ENCODE peak calls at places on chromosomes 4 and X, in ten cellular contexts. W is activated CD4-positive, alpha-beta T cell treated with anti-CD3 and anti-CD28 coated beads, Interleukin-2, amount 50 U/mL, for 24 hours; Y is LNCaP clone FGC; X is NCI-H1092 treated with DMSO at 0.1 percent for 48 hours; B is foreskin fibroblast; D is mucosa of gallbladder; S is nephron progenitor cell; G is retinal pigment epithelial cell; Q is ACHN; U is activated gamma-delta T cell. L is an unnamed sample.

GRCh38 chr4:126057371-126057770 is 742.6 kb downstream of the FAT4 start:
- DNase-seq in W (no peak), Y (no peak), X (no peak), B (no peak), D (no peak), S (no peak), G (no peak), Q (no peak), U (no peak), L (no peak)

GRCh38 chr4:155759372-155760252 is 791 bp downstream of the GUCY1B1 start:
- DNase-seq in W (no peak), Y (no peak), X (no peak), B (no peak), D (peak; percentile 26), S (peak; percentile 92), G (no peak), Q (peak; percentile 46), U (peak; percentile 3), L (peak; percentile 5)

GRCh38 chr4:43456383-43456782 is 563.9 kb downstream of the GRXCR1 start:
- DNase-seq in W (no peak), Y (no peak), X (no peak), B (peak; percentile 2), D (no peak), S (no peak), G (peak; percentile 86), Q (no peak), U (no peak), L (no peak)

GRCh38 chrX:38923451-38923969 is 122.3 kb downstream of the MID1IP1 start:
- DNase-seq in W (no peak), Y (no peak), X (no peak), B (no peak), D (no peak), S (no peak), G (no peak), Q (no peak), U (no peak), L (no peak)

GRCh38 chrX:123648028-123648810 is 84.6 kb downstream of the THOC2 start:
- DNase-seq in W (no peak), Y (peak; percentile 31), X (no peak), B (no peak), D (peak; percentile 41), S (peak; percentile 59), G (peak; percentile 62), Q (peak; percentile 3), U (no peak), L (no peak)

GRCh38 chr4:113635739-113636437 is 125.7 kb downstream of the CAMK2D start:
- DNase-seq in W (no peak), Y (no peak), X (no peak), B (peak; percentile 45), D (no peak), S (no peak), G (peak; percentile 62), Q (peak; percentile 60), U (no peak), L (no peak)

GRCh38 chr4:85370400-85371032 is 104.4 kb upstream of the ARHGAP24 start:
- DNase-seq in W (no peak), Y (peak; percentile 1), X (peak; percentile 41), B (peak; percentile 28), D (peak; percentile 11), S (peak; percentile 66), G (no peak), Q (peak; percentile 33), U (no peak), L (no peak)

GRCh38 chr4:151641167-151641566 is 119.6 kb downstream of the GATB start:
- DNase-seq in W (no peak), Y (no peak), X (no peak), B (peak; percentile 51), D (no peak), S (no peak), G (no peak), Q (peak; percentile 2), U (no peak), L (no peak)

GRCh38 chr4:169620846-169621228 is 459 bp downstream of the CLCN3 start:
- DNase-seq in W (no peak), Y (no peak), X (peak; percentile 44), B (no peak), D (no peak), S (peak; percentile 13), G (no peak), Q (peak; percentile 50), U (no peak), L (no peak)

GRCh38 chr4:156948133-156948532 is 23.5 kb downstream of the PDGFC start:
- DNase-seq in W (no peak), Y (no peak), X (no peak), B (no peak), D (no peak), S (no peak), G (no peak), Q (no peak), U (no peak), L (no peak)

GRCh38 chrX:37491686-37492085 is 79.8 kb upstream of the LANCL3 start:
- DNase-seq in W (no peak), Y (no peak), X (no peak), B (no peak), D (no peak), S (no peak), G (no peak), Q (no peak), U (peak; percentile 4), L (no peak)

GRCh38 chrX:131565909-131566308 is 22.0 kb downstream of the OR13H1 start:
- DNase-seq in W (no peak), Y (no peak), X (no peak), B (no peak), D (no peak), S (no peak), G (no peak), Q (no peak), U (no peak), L (no peak)

GRCh38 chrX:133495464-133496391 is 80.4 kb upstream of the GPC4 start:
- DNase-seq in W (no peak), Y (no peak), X (no peak), B (no peak), D (peak; percentile 57), S (no peak), G (no peak), Q (no peak), U (no peak), L (peak; percentile 11)

GRCh38 chr4:77538574-77539157 is 67.0 kb upstream of the CXCL13 start:
- DNase-seq in W (no peak), Y (peak; percentile 27), X (no peak), B (peak; percentile 17), D (peak; percentile 81), S (no peak), G (peak; percentile 54), Q (no peak), U (no peak), L (no peak)

GRCh38 chrX:150697641-150698040 is 4.4 kb downstream of the MTMR1 start:
- DNase-seq in W (no peak), Y (no peak), X (no peak), B (no peak), D (no peak), S (no peak), G (no peak), Q (no peak), U (no peak), L (no peak)

GRCh38 chr4:72909461-72909860 is 160.1 kb downstream of the COX18 start:
- DNase-seq in W (no peak), Y (no peak), X (no peak), B (no peak), D (no peak), S (no peak), G (no peak), Q (peak; percentile 30), U (no peak), L (no peak)

GRCh38 chrX:25012433-25012735 is 3.4 kb downstream of the ARX start:
- DNase-seq in W (no peak), Y (no peak), X (no peak), B (no peak), D (no peak), S (peak; percentile 51), G (no peak), Q (peak; percentile 14), U (no peak), L (no peak)

GRCh38 chrX:70026851-70027200 is 22.9 kb downstream of the AWAT2 start:
- DNase-seq in W (no peak), Y (no peak), X (no peak), B (no peak), D (no peak), S (no peak), G (no peak), Q (no peak), U (no peak), L (no peak)

GRCh38 chr4:3062466-3062865 is 11.9 kb downstream of the HTT-AS start:
- DNase-seq in W (no peak), Y (no peak), X (no peak), B (no peak), D (no peak), S (no peak), G (no peak), Q (no peak), U (no peak), L (no peak)

GRCh38 chr4:161920304-161921052 is 243.3 kb downstream of the FSTL5 start:
- DNase-seq in W (no peak), Y (no peak), X (no peak), B (no peak), D (no peak), S (no peak), G (no peak), Q (no peak), U (no peak), L (no peak)

GRCh38 chr4:47519239-47519883 is 34.3 kb downstream of the ATP10D start:
- DNase-seq in W (no peak), Y (no peak), X (no peak), B (no peak), D (no peak), S (no peak), G (no peak), Q (no peak), U (no peak), L (no peak)

GRCh38 chrX:50470103-50471031 is at the start of gene DGKK:
- DNase-seq in W (no peak), Y (no peak), X (peak; percentile 49), B (no peak), D (no peak), S (peak; percentile 70), G (no peak), Q (no peak), U (no peak), L (no peak)

GRCh38 chrX:103157511-103158316 is 57.2 kb upstream of the BEX4 start:
- DNase-seq in W (no peak), Y (no peak), X (peak; percentile 33), B (peak; percentile 23), D (peak; percentile 27), S (peak; percentile 21), G (no peak), Q (peak; percentile 6), U (no peak), L (peak; percentile 7)

GRCh38 chr4:144449623-144450022 is 196.3 kb upstream of the HHIP start:
- DNase-seq in W (no peak), Y (no peak), X (no peak), B (peak; percentile 27), D (no peak), S (no peak), G (no peak), Q (no peak), U (no peak), L (no peak)

GRCh38 chr4:152156448-152156847 is 379.4 kb downstream of the FBXW7 start:
- DNase-seq in W (no peak), Y (no peak), X (no peak), B (no peak), D (no peak), S (no peak), G (no peak), Q (no peak), U (no peak), L (no peak)

GRCh38 chrX:132216806-132217202 is 2.4 kb downstream of the RAP2C start:
- DNase-seq in W (no peak), Y (no peak), X (no peak), B (no peak), D (no peak), S (no peak), G (no peak), Q (peak; percentile 35), U (no peak), L (no peak)

L was measured in C1 segment of cervical spinal cord.